ENCODE peak calls at places on chromosomes 6 and 20, in six cellular contexts. M, U, G, E, L and X are unnamed samples.

GRCh38 chr6:129490551-129491245 is 219.3 kb downstream of the ARHGAP18 start:
- DNase-seq in M (peak; percentile 98), U (peak; percentile 97), G (peak; percentile 63), E (no peak), L (no peak), X (no peak)

GRCh38 chr20:14924433-14924832 is 587.0 kb upstream of the FLRT3 start:
- DNase-seq in M (no peak), U (no peak), G (no peak), E (no peak), L (no peak), X (no peak)

GRCh38 chr20:62156592-62157386 is 13.2 kb downstream of the SS18L1 start:
- DNase-seq in M (peak; percentile 27), U (peak; percentile 54), G (peak; percentile 59), E (no peak), L (peak; percentile 94), X (peak; percentile 81)

GRCh38 chr6:119240257-119241123 is 109.1 kb downstream of the MAN1A1 start:
- DNase-seq in M (peak; percentile 29), U (peak; percentile 3), G (no peak), E (no peak), L (peak; percentile 52), X (no peak)

GRCh38 chr20:37395921-37396519 is 50.1 kb downstream of the SRC start:
- DNase-seq in M (no peak), U (no peak), G (no peak), E (peak; percentile 55), L (peak; percentile 91), X (no peak)

GRCh38 chr6:116373940-116374339 is 3.2 kb downstream of the DSE start:
- DNase-seq in M (no peak), U (no peak), G (no peak), E (no peak), L (no peak), X (no peak)

GRCh38 chr20:48070961-48071645 is 285.8 kb upstream of the SULF2 start:
- DNase-seq in M (peak; percentile 46), U (peak; percentile 78), G (no peak), E (no peak), L (no peak), X (no peak)

GRCh38 chr20:25600632-25601031 is 15.3 kb upstream of the NINL start:
- DNase-seq in M (peak; percentile 49), U (peak; percentile 44), G (no peak), E (peak; percentile 47), L (no peak), X (no peak)

GRCh38 chr6:9659848-9660247 is 755.0 kb downstream of the TFAP2A start:
- DNase-seq in M (no peak), U (no peak), G (no peak), E (no peak), L (no peak), X (no peak)

GRCh38 chr6:31837612-31838553 is 10.3 kb downstream of the HSPA1B start:
- DNase-seq in M (no peak), U (peak; percentile 61), G (no peak), E (no peak), L (no peak), X (no peak)

GRCh38 chr6:159800141-159800865 is at the start of gene PNLDC1:
- DNase-seq in M (no peak), U (no peak), G (no peak), E (no peak), L (no peak), X (no peak)

GRCh38 chr20:19260412-19261090 is 48.1 kb downstream of the SLC24A3 start:
- DNase-seq in M (no peak), U (no peak), G (no peak), E (no peak), L (peak; percentile 30), X (no peak)

GRCh38 chr6:115796829-115797228 is 263.9 kb downstream of the FRK start:
- DNase-seq in M (no peak), U (no peak), G (no peak), E (no peak), L (peak; percentile 76), X (no peak)

GRCh38 chr20:14418441-14418840 is 81.0 kb upstream of the FLRT3 start:
- DNase-seq in M (no peak), U (no peak), G (no peak), E (no peak), L (no peak), X (no peak)

GRCh38 chr6:133646021-133646682 is 242.8 kb upstream of the TCF21 start:
- DNase-seq in M (peak; percentile 86), U (peak; percentile 62), G (no peak), E (no peak), L (no peak), X (no peak)

GRCh38 chr6:36623547-36624459 is 29.6 kb downstream of the SRSF3 start:
- DNase-seq in M (peak; percentile 73), U (peak; percentile 91), G (peak; percentile 91), E (peak; percentile 94), L (peak; percentile 96), X (peak; percentile 91)
- H3K27ac ChIP-seq in M (no peak overlapping the region), U (no peak overlapping the region), G (no peak overlapping the region), E (no peak overlapping the region), L (no peak overlapping the region), X (no peak overlapping the region)

DNA sequence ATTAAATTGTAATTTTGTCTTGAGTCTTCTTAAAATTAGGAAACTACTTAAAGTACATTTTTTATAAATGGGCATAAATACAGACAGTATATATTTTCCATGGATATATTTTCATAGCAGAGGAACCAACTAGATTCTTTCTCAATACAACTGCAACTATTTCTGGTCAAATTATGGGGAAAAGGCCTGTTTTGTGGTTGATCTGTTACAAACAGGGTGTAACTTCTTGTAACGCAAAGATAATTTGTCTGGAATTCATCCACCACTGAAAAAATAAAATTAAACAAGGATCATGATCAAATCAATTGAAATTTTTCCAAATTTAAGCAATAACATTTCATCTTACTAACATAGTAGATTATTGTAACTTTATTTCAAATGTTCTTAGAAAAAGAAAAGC is 67.2 kb upstream of the RNF146 start:
- DNase-seq in M (no peak), U (no peak), G (no peak), E (no peak), L (no peak), X (no peak)
- H3K4me1 ChIP-seq in M (no peaks in the 10 kb centered on the region), U (peaks cover 1% of the 10 kb centered on the region), G (no peaks in the 10 kb centered on the region), E (no peaks in the 10 kb centered on the region), L (no peaks in the 10 kb centered on the region), X (no peaks in the 10 kb centered on the region)

DNA sequence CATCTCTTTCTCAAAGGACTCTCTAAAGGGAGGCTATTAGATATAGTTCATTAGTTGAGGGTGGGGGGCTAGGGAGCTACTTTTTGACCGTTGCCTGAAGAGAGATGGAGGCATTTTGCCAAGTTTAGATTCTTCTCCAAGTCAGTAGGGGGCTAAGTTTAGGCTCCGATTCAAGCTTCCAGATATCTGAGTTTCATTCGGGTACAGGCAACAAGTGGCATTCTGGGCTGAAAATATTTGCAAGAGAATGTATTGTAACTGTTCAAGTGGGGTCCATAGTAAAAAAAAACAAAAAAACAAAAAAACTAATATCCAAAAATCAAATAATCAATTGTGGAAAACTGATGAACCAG is 43.4 kb upstream of the PIM1 start:
- DNase-seq in M (no peak), U (no peak), G (no peak), E (no peak), L (no peak), X (no peak)
- TF ChIP-seq CTCF in M (no peak), U (no peak), G (no peak), E (no peak), L (peak; percentile 51), X (no peak)

GRCh38 chr6:158039571-158040050 is 57.9 kb downstream of the SYNJ2 start:
- DNase-seq in M (peak; percentile 91), U (peak; percentile 49), G (no peak), E (peak; percentile 43), L (no peak), X (peak; percentile 38)
- H3K27ac ChIP-seq in M (peak overlapping the region; percentile 96), U (no peak overlapping the region), G (peak overlapping the region; percentile 95), E (no peak overlapping the region), L (no peak overlapping the region), X (no peak overlapping the region)

DNA sequence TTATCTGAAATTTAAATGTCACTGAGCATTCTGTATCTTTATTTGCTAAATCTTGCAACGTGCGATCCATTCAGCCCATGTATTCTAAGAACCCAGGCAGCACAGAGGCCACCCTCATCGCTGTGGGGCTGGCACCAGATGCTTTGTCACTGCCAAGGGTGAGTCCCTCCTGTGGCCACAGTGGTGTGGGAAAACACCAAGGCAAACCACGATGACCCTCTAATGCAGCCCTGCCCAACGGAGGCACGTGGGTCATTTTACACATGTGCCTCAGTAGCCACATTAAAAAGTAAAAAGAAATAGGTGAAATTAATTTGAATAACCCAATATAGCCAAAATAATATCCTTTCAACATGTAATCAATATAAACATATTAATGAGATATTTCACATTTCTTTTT is 221.7 kb downstream of the UNC5CL start:
- DNase-seq in M (no peak), U (no peak), G (no peak), E (no peak), L (peak; percentile 18), X (no peak)
- H3K4me1 ChIP-seq in M (no peaks in the 10 kb centered on the region), U (no peaks in the 10 kb centered on the region), G (no peaks in the 10 kb centered on the region), E (no peaks in the 10 kb centered on the region), L (no peaks in the 10 kb centered on the region), X (no peaks in the 10 kb centered on the region)

GRCh38 chr6:168451805-168452204 is 10.8 kb downstream of the SMOC2 start:
- DNase-seq in M (no peak), U (no peak), G (no peak), E (no peak), L (peak; percentile 78), X (no peak)
- TF ChIP-seq CTCF in M (no peak), U (peak; percentile 36), G (peak; percentile 38), E (no peak), L (peak; percentile 76), X (no peak)